ENCODE peak calls at places on chromosomes 4 and X, in ten cellular contexts. O is heart left ventricle; Q is activated CD4-positive, alpha-beta T cell treated with anti-CD3 and anti-CD28 coated beads, Interleukin-2, amount 10 ng/mL, durations not matched to agents 7 days and 5 days; K is mammary epithelial cell; X is NCI-H1092; H is T-helper 17 cell; D is right atrium auricular region; B is SK-N-DZ; U is iris pigment epithelial cell; V is GDM1. E is an unnamed sample.

GRCh38 chr4:67885727-67886126 is 1.9 kb upstream of the TMPRSS11D start:
- DNase-seq in O (no peak), Q (no peak), K (peak; percentile 98), X (no peak), H (no peak), D (no peak), B (no peak), U (peak; percentile 97), V (no peak), E (no peak)

GRCh38 chr4:180169966-180170365 is 2073.2 kb upstream of the TENM3 start:
- DNase-seq in O (no peak), Q (no peak), K (no peak), X (no peak), H (no peak), D (no peak), B (no peak), U (no peak), V (no peak), E (no peak)

GRCh38 chrX:12149670-12150407 is 11.6 kb downstream of the FRMPD4 start:
- DNase-seq in O (no peak), Q (no peak), K (peak; percentile 80), X (no peak), H (no peak), D (no peak), B (no peak), U (no peak), V (no peak), E (no peak)

GRCh38 chr4:56424697-56425514 is 10.5 kb downstream of the PPAT start:
- DNase-seq in O (no peak), Q (peak; percentile 53), K (no peak), X (no peak), H (peak; percentile 13), D (no peak), B (no peak), U (peak; percentile 38), V (no peak), E (peak; percentile 43)

GRCh38 chrX:138128025-138128671 is 562.2 kb downstream of the ZIC3 start:
- DNase-seq in O (no peak), Q (peak; percentile 15), K (peak; percentile 21), X (no peak), H (no peak), D (no peak), B (peak; percentile 37), U (peak; percentile 28), V (peak; percentile 9), E (peak; percentile 24)

GRCh38 chr4:158949094-158949493 is 153.8 kb upstream of the RAPGEF2 start:
- DNase-seq in O (no peak), Q (no peak), K (peak; percentile 68), X (no peak), H (no peak), D (no peak), B (no peak), U (peak; percentile 71), V (no peak), E (no peak)

GRCh38 chr4:110625593-110626292 is 2.9 kb upstream of the PITX2 start:
- DNase-seq in O (no peak), Q (no peak), K (no peak), X (no peak), H (no peak), D (no peak), B (no peak), U (peak; percentile 82), V (no peak), E (no peak)

GRCh38 chr4:66590488-66591215 is 920.4 kb upstream of the EPHA5 start:
- DNase-seq in O (no peak), Q (no peak), K (no peak), X (no peak), H (no peak), D (no peak), B (no peak), U (peak; percentile 60), V (no peak), E (no peak)

GRCh38 chrX:20224814-20225487 is 41.8 kb downstream of the RPS6KA3 start:
- DNase-seq in O (no peak), Q (no peak), K (peak; percentile 42), X (no peak), H (no peak), D (no peak), B (no peak), U (peak; percentile 47), V (no peak), E (peak; percentile 3)

GRCh38 chr4:151418385-151418784 is 9.4 kb downstream of the FHIP1A start:
- DNase-seq in O (no peak), Q (no peak), K (peak; percentile 93), X (no peak), H (no peak), D (no peak), B (no peak), U (peak; percentile 91), V (no peak), E (no peak)

GRCh38 chrX:154592505-154592904 is 7.6 kb downstream of the CTAG1A start:
- DNase-seq in O (no peak), Q (no peak), K (no peak), X (no peak), H (no peak), D (no peak), B (no peak), U (no peak), V (no peak), E (no peak)

GRCh38 chrX:49272426-49272825 is 2.8 kb downstream of the PPP1R3F start:
- DNase-seq in O (no peak), Q (peak; percentile 52), K (no peak), X (no peak), H (no peak), D (no peak), B (no peak), U (no peak), V (no peak), E (peak; percentile 12)

GRCh38 chr4:76723916-76724315 is 174.0 kb downstream of the SOWAHB start:
- DNase-seq in O (no peak), Q (no peak), K (peak; percentile 85), X (no peak), H (no peak), D (no peak), B (no peak), U (peak; percentile 84), V (no peak), E (no peak)

GRCh38 chr4:103021120-103021519 is 1.6 kb upstream of the SLC9B1 start:
- DNase-seq in O (no peak), Q (no peak), K (no peak), X (no peak), H (no peak), D (no peak), B (no peak), U (no peak), V (no peak), E (no peak)

GRCh38 chr4:53346920-53347852 is 18.7 kb downstream of the SCFD2 start:
- DNase-seq in O (no peak), Q (no peak), K (peak; percentile 66), X (no peak), H (no peak), D (no peak), B (no peak), U (peak; percentile 28), V (no peak), E (no peak)

GRCh38 chr4:146959692-146960091 is 14.0 kb upstream of the TTC29 start:
- DNase-seq in O (no peak), Q (no peak), K (no peak), X (no peak), H (no peak), D (no peak), B (no peak), U (no peak), V (no peak), E (no peak)

GRCh38 chr4:28518781-28519180 is 1658.1 kb downstream of the STIM2 start:
- DNase-seq in O (no peak), Q (no peak), K (peak; percentile 57), X (no peak), H (no peak), D (no peak), B (no peak), U (peak; percentile 72), V (no peak), E (no peak)

GRCh38 chr4:4384837-4385236 is 2.1 kb upstream of the NSG1 start:
- DNase-seq in O (no peak), Q (no peak), K (peak; percentile 37), X (peak; percentile 29), H (no peak), D (no peak), B (peak; percentile 54), U (peak; percentile 27), V (no peak), E (peak; percentile 49)

GRCh38 chrX:115067812-115068211 is 50.4 kb upstream of the IL13RA2 start:
- DNase-seq in O (no peak), Q (no peak), K (no peak), X (no peak), H (no peak), D (no peak), B (no peak), U (peak; percentile 15), V (no peak), E (no peak)

GRCh38 chr4:12846368-12846767 is 637.8 kb downstream of the RAB28 start:
- DNase-seq in O (no peak), Q (no peak), K (no peak), X (no peak), H (no peak), D (no peak), B (no peak), U (no peak), V (no peak), E (no peak)

GRCh38 chr4:42519803-42520417 is 122.6 kb downstream of the SHISA3 start:
- DNase-seq in O (no peak), Q (peak; percentile 68), K (peak; percentile 21), X (peak; percentile 41), H (no peak), D (no peak), B (peak; percentile 41), U (peak; percentile 31), V (peak; percentile 9), E (peak; percentile 68)

GRCh38 chrX:130831347-130831722 is 71.7 kb downstream of the ENOX2 start:
- DNase-seq in O (no peak), Q (no peak), K (no peak), X (no peak), H (no peak), D (no peak), B (no peak), U (no peak), V (no peak), E (no peak)

GRCh38 chrX:24424948-24425347 is 40.1 kb upstream of the PDK3 start:
- DNase-seq in O (no peak), Q (no peak), K (no peak), X (no peak), H (no peak), D (peak; percentile 72), B (no peak), U (peak; percentile 27), V (no peak), E (no peak)

GRCh38 chr4:52265781-52266525 is 214.8 kb downstream of the SPATA18 start:
- DNase-seq in O (no peak), Q (no peak), K (no peak), X (peak; percentile 31), H (no peak), D (no peak), B (no peak), U (no peak), V (no peak), E (no peak)

GRCh38 chr4:154332681-154333421 is 158.7 kb downstream of the DCHS2 start:
- DNase-seq in O (peak; percentile 57), Q (peak; percentile 66), K (no peak), X (no peak), H (peak; percentile 10), D (no peak), B (peak; percentile 50), U (peak; percentile 2), V (no peak), E (no peak)

GRCh38 chr4:8114456-8115202 is 44.0 kb downstream of the ABLIM2 start:
- DNase-seq in O (peak; percentile 56), Q (no peak), K (no peak), X (no peak), H (peak; percentile 5), D (no peak), B (no peak), U (no peak), V (no peak), E (no peak)

GRCh38 chrX:121761845-121762244 is 714.4 kb downstream of the GLUD2 start:
- DNase-seq in O (no peak), Q (no peak), K (peak; percentile 32), X (no peak), H (no peak), D (no peak), B (no peak), U (no peak), V (no peak), E (no peak)

GRCh38 chr4:144174401-144175067 is 34.0 kb upstream of the GYPA start:
- DNase-seq in O (no peak), Q (peak; percentile 41), K (peak; percentile 50), X (no peak), H (no peak), D (no peak), B (peak; percentile 38), U (peak; percentile 63), V (peak; percentile 5), E (peak; percentile 54)